ENCODE peak calls at places on chromosomes 12 and 14, in ten cellular contexts. P is A549, H is H7, I is GM06990, U is mammary epithelial cell, V is PC-3, C is astrocyte of the spinal cord, W is uterus, S is skeletal muscle cell, D is adipocyte. G is an unnamed sample.
A peak's percentile ranks its signal among the peaks of the same experiment; 100 is the strongest.

GRCh38 chr14:83520837-83521236 is 1987.2 kb upstream of the SEL1L start:
- DNase-seq in D (peak; percentile 84), S (peak; percentile 49), W (no peak), V (no peak), C (peak; percentile 64), P (no peak), I (no peak), U (no peak), H (no peak), G (peak; percentile 7)

GRCh38 chr12:107415066-107415465 is 270.5 kb upstream of the PWP1 start:
- DNase-seq in U (peak; percentile 74), P (peak; percentile 63), S (no peak), I (no peak), C (peak; percentile 57), D (peak; percentile 44), W (no peak), H (no peak), V (peak; percentile 83), G (no peak)

GRCh38 chr14:79352026-79352425 is 859.3 kb downstream of the DIO2 start:
- DNase-seq in P (no peak), D (no peak), C (no peak), U (no peak), W (no peak), I (no peak), V (no peak), H (no peak), S (no peak), G (no peak)

GRCh38 chr12:114919479-114919878 is 235.5 kb upstream of the TBX3 start:
- DNase-seq in S (no peak), V (no peak), D (no peak), P (no peak), C (no peak), U (no peak), H (no peak), I (no peak), W (no peak), G (no peak)

GRCh38 chr14:23104591-23105347 is at the start of gene CIROP:
- DNase-seq in D (no peak), W (no peak), C (no peak), H (no peak), V (no peak), I (no peak), P (no peak), U (no peak), S (no peak), G (no peak)

GRCh38 chr14:24243336-24243836 is 963 bp upstream of the TINF2 start:
- DNase-seq in S (no peak), C (no peak), I (peak; percentile 52), H (peak; percentile 32), V (peak; percentile 21), P (no peak), W (no peak), U (peak; percentile 13), D (no peak), G (no peak)

GRCh38 chr14:21868442-21869046 is 194.9 kb upstream of the OR4E1 start:
- DNase-seq in C (peak; percentile 50), W (no peak), U (peak; percentile 73), I (peak; percentile 10), D (peak; percentile 24), S (no peak), H (peak; percentile 44), V (peak; percentile 78), P (peak; percentile 31), G (peak; percentile 65)

GRCh38 chr12:100359822-100360221 is 2.9 kb downstream of the SLC17A8 start:
- DNase-seq in S (no peak), U (peak; percentile 11), I (no peak), H (no peak), P (no peak), C (no peak), D (peak; percentile 51), W (no peak), V (peak; percentile 23), G (no peak)

GRCh38 chr14:99133563-99134332 is 138.2 kb downstream of the BCL11B start:
- DNase-seq in D (no peak), U (no peak), W (peak; percentile 47), I (no peak), V (no peak), S (no peak), H (peak; percentile 51), C (no peak), P (no peak), G (no peak)

GRCh38 chr14:75428230-75429104 is 645 bp downstream of the JDP2 start:
- DNase-seq in W (peak; percentile 55), I (peak; percentile 24), V (no peak), D (peak; percentile 59), C (no peak), H (peak; percentile 79), P (peak; percentile 46), S (no peak), U (peak; percentile 23), G (peak; percentile 44)

GRCh38 chr14:99752486-99753121 is 40.6 kb upstream of the EML1 start:
- DNase-seq in V (peak; percentile 81), W (no peak), I (no peak), H (peak; percentile 56), D (peak; percentile 83), S (no peak), C (peak; percentile 82), U (peak; percentile 48), P (no peak), G (no peak)

DNA sequence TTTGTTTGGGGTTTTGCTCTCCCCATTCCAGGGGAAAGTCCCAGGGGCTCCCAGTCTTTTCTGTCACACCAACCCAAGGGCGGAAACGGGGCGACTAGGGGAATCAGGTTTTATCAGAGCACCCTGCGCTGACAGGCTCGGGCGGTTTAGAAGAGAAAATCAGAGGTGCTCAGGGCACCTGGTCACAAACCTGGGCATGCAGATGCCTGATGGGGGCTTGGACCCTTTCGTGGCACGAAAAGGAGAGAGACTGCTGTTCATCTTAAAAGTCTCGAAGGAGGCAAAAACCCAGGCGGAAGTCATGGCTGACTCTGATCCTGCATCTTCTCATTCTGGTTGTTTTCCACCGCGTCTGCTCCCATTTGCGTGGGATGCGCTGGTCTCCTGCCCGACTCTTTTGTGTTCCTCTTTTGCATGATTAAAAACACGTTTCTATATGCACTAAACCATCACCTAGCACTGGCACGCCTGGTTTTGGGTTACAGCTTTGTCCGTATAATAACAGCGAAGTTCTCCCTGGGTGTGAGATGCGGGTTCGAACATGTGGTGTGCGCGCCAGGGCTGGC is 13.2 kb downstream of the OTX2 start:
- DNase-seq in W (no peak), I (no peak), S (no peak), D (no peak), H (peak; percentile 55), C (no peak), V (no peak), U (no peak), P (no peak), G (no peak)
- H3K4me3 ChIP-seq in W (peak overlapping the region; percentile 9), I (no peak overlapping the region), S (no peak overlapping the region), D (no peak overlapping the region), H (peak overlapping the region; percentile 32), C (no peak overlapping the region), V (no peak overlapping the region), U (no peak overlapping the region), P (no peak overlapping the region), G (no peak overlapping the region)

GRCh38 chr12:93060666-93061413 is 131.7 kb upstream of the EEA1 start:
- DNase-seq in V (no peak), C (peak; percentile 84), P (no peak), S (no peak), W (peak; percentile 42), U (no peak), H (peak; percentile 25), D (peak; percentile 72), I (peak; percentile 22), G (peak; percentile 36)
- H3K4me3 ChIP-seq in V (no peak overlapping the region), C (no peak overlapping the region), P (no peak overlapping the region), S (peak overlapping the region; percentile 22), W (no peak overlapping the region), U (no peak overlapping the region), H (no peak overlapping the region), D (peak overlapping the region; percentile 14), I (peak overlapping the region; percentile 29), G (no peak overlapping the region)

GRCh38 chr14:101476258-101476930 is 84.9 kb upstream of the DIO3 start:
- DNase-seq in S (no peak), C (no peak), P (peak; percentile 62), I (no peak), U (no peak), H (no peak), V (peak; percentile 45), W (no peak), D (no peak), G (no peak)

GRCh38 chr14:101478096-101478495 is 83.2 kb upstream of the DIO3 start:
- DNase-seq in D (no peak), W (peak; percentile 26), V (no peak), I (no peak), P (no peak), S (no peak), U (no peak), C (no peak), H (no peak), G (no peak)

GRCh38 chr14:101477648-101478047 is 83.6 kb upstream of the DIO3 start:
- DNase-seq in V (peak; percentile 83), S (no peak), U (no peak), H (no peak), P (no peak), W (no peak), C (no peak), I (no peak), D (no peak), G (no peak)

GRCh38 chr14:101475468-101476257 is 85.6 kb upstream of the DIO3 start:
- DNase-seq in C (peak; percentile 49), W (peak; percentile 59), U (peak; percentile 31), S (peak; percentile 17), H (no peak), V (peak; percentile 88), P (peak; percentile 72), D (peak; percentile 81), I (no peak), G (no peak)

DNA sequence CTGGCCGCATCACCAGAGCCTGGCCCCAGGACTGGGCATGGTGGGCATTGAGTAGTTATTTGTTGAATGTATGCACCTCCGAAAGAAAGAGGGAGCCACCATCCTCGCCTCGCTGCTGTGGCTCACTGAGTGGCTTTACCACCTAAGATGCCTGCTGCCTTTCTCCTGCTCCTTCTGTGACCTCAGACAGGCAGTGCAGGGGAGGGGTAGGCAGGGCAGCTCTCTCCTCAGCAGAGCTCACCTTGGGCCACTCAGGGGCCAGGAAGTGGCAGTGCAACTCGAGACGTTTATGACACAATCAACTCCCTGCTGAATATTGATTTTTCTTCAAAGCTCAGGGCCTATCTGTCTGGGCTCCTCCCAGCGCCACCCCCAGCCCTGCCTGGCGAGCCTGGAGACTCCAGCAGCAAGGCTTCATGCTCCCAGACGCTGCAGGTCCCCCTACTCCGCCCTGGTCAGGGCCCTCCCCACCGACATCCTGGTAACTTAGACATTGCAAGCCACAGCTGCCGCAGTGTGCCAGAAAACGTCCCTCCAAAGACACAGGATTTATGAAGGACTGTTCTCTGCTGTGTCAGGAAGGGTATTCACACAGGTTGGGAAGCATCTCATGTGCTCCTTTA is 84.3 kb upstream of the DIO3 start:
- DNase-seq in U (no peak), I (no peak), P (peak; percentile 88), W (peak; percentile 17), D (no peak), H (peak; percentile 87), C (no peak), S (no peak), V (peak; percentile 97), G (no peak)
- H3K4me3 ChIP-seq in U (no peak overlapping the region), I (no peak overlapping the region), P (peak overlapping the region; percentile 66), W (no peak overlapping the region), D (no peak overlapping the region), H (no peak overlapping the region), C (no peak overlapping the region), S (no peak overlapping the region), V (peak overlapping the region; percentile 72), G (no peak overlapping the region)

DNA sequence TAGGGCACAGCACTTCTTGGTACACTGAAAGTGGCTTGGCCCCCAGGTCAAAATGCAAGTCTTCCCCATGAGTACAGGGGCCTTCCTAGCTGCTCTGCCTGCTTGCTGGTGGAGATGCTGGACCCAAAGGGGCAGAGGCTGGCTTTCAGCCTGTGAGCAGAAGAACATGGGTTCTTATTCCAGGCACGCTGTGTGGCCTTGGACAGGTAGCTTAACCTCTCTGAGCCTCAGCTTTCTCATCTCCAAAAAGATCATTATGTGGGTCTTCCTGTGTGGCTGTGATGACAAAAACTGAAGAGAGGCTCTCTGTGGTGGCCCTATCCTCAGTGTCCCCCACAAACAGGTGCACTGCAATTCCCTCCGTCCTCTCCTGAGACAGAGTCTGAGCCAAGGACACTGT is 45.6 kb upstream of the TUNAR start:
- DNase-seq in W (no peak), D (no peak), U (no peak), V (no peak), C (no peak), H (no peak), P (no peak), S (no peak), I (no peak), G (no peak)
- H3K4me3 ChIP-seq in W (no peak overlapping the region), D (no peak overlapping the region), U (no peak overlapping the region), V (no peak overlapping the region), C (no peak overlapping the region), H (no peak overlapping the region), P (no peak overlapping the region), S (no peak overlapping the region), I (no peak overlapping the region), G (no peak overlapping the region)

G was measured in cardiac muscle cell.